ENCODE peak calls at places on chromosomes 3 and 15, in six cellular contexts. One of them, this sample, is unnamed.

GRCh38 chr3:52498134-52499054 is 3.3 kb downstream of the STAB1 start:
- DNase-seq in H1: no peak
- DNase-seq in IMR-90: peak; percentile 53
- DNase-seq in mesenchymal stem cell: no peak
- DNase-seq in trophoblast cell: no peak
- DNase-seq in neuronal stem cell: no peak
- DNase-seq in this sample: no peak

GRCh38 chr3:179015551-179016020 is 56.0 kb downstream of the ZMAT3 start:
- DNase-seq in H1: peak; percentile 23
- DNase-seq in neuronal stem cell: peak; percentile 68
- DNase-seq in trophoblast cell: peak; percentile 78
- DNase-seq in mesenchymal stem cell: peak; percentile 85
- DNase-seq in IMR-90: peak; percentile 83
- DNase-seq in this sample: no peak

GRCh38 chr3:48371651-48372376 is at the start of gene FBXW12:
- DNase-seq in trophoblast cell: no peak
- DNase-seq in IMR-90: no peak
- DNase-seq in H1: no peak
- DNase-seq in mesenchymal stem cell: no peak
- DNase-seq in neuronal stem cell: no peak
- DNase-seq in this sample: no peak

GRCh38 chr15:35393403-35393802 is 152.6 kb downstream of the DPH6 start:
- DNase-seq in mesenchymal stem cell: peak; percentile 21
- DNase-seq in trophoblast cell: no peak
- DNase-seq in H1: no peak
- DNase-seq in neuronal stem cell: no peak
- DNase-seq in IMR-90: no peak
- DNase-seq in this sample: no peak

GRCh38 chr3:170751083-170751893 is 118.7 kb downstream of the RPL22L1 start:
- DNase-seq in neuronal stem cell: no peak
- DNase-seq in mesenchymal stem cell: peak; percentile 92
- DNase-seq in IMR-90: peak; percentile 82
- DNase-seq in H1: no peak
- DNase-seq in trophoblast cell: no peak
- DNase-seq in this sample: no peak

GRCh38 chr3:130925628-130926027 is 31.7 kb downstream of the ATP2C1 start:
- DNase-seq in neuronal stem cell: no peak
- DNase-seq in IMR-90: no peak
- DNase-seq in H1: no peak
- DNase-seq in mesenchymal stem cell: no peak
- DNase-seq in trophoblast cell: no peak
- DNase-seq in this sample: no peak

GRCh38 chr3:127647171-127647884 is 18.3 kb downstream of the PODXL2 start:
- DNase-seq in neuronal stem cell: no peak
- DNase-seq in mesenchymal stem cell: no peak
- DNase-seq in IMR-90: no peak
- DNase-seq in trophoblast cell: no peak
- DNase-seq in H1: no peak
- DNase-seq in this sample: no peak

GRCh38 chr3:46090161-46090591 is 62.9 kb upstream of the XCR1 start:
- DNase-seq in H1: no peak
- DNase-seq in IMR-90: no peak
- DNase-seq in neuronal stem cell: no peak
- DNase-seq in trophoblast cell: peak; percentile 39
- DNase-seq in mesenchymal stem cell: peak; percentile 45
- DNase-seq in this sample: no peak

GRCh38 chr15:67433495-67434099 is 87.3 kb upstream of the C15orf61 start:
- DNase-seq in trophoblast cell: peak; percentile 40
- DNase-seq in H1: peak; percentile 7
- DNase-seq in neuronal stem cell: peak; percentile 37
- DNase-seq in mesenchymal stem cell: peak; percentile 62
- DNase-seq in IMR-90: peak; percentile 59
- DNase-seq in this sample: peak; percentile 56

GRCh38 chr15:59340325-59340724 is 32.3 kb downstream of the MYO1E start:
- DNase-seq in trophoblast cell: no peak
- DNase-seq in H1: no peak
- DNase-seq in mesenchymal stem cell: no peak
- DNase-seq in neuronal stem cell: no peak
- DNase-seq in IMR-90: peak; percentile 37
- DNase-seq in this sample: no peak

GRCh38 chr15:99185731-99186130 is 63.6 kb downstream of the TTC23 start:
- DNase-seq in IMR-90: no peak
- DNase-seq in mesenchymal stem cell: no peak
- DNase-seq in H1: no peak
- DNase-seq in neuronal stem cell: no peak
- DNase-seq in trophoblast cell: no peak
- DNase-seq in this sample: no peak

GRCh38 chr3:112782481-112782880 is 64.2 kb downstream of the CD200R1L start:
- DNase-seq in H1: no peak
- DNase-seq in neuronal stem cell: no peak
- DNase-seq in trophoblast cell: no peak
- DNase-seq in mesenchymal stem cell: no peak
- DNase-seq in IMR-90: no peak
- DNase-seq in this sample: no peak

GRCh38 chr15:80775340-80775739 is 3.8 kb upstream of the CEMIP start:
- DNase-seq in trophoblast cell: no peak
- DNase-seq in H1: no peak
- DNase-seq in neuronal stem cell: no peak
- DNase-seq in mesenchymal stem cell: no peak
- DNase-seq in IMR-90: no peak
- DNase-seq in this sample: no peak

GRCh38 chr3:47416041-47416440 is 35.2 kb downstream of the PTPN23 start:
- DNase-seq in IMR-90: no peak
- DNase-seq in trophoblast cell: no peak
- DNase-seq in neuronal stem cell: no peak
- DNase-seq in H1: no peak
- DNase-seq in mesenchymal stem cell: no peak
- DNase-seq in this sample: peak; percentile 89

GRCh38 chr3:14124223-14124614 is 451 bp downstream of the CHCHD4 start:
- DNase-seq in mesenchymal stem cell: peak; percentile 31
- DNase-seq in trophoblast cell: peak; percentile 19
- DNase-seq in neuronal stem cell: peak; percentile 9
- DNase-seq in H1: no peak
- DNase-seq in IMR-90: no peak
- DNase-seq in this sample: peak; percentile 57

GRCh38 chr3:142850395-142851023 is 38.4 kb downstream of the PCOLCE2 start:
- DNase-seq in neuronal stem cell: no peak
- DNase-seq in H1: no peak
- DNase-seq in IMR-90: peak; percentile 66
- DNase-seq in trophoblast cell: no peak
- DNase-seq in mesenchymal stem cell: peak; percentile 98
- DNase-seq in this sample: no peak

GRCh38 chr3:105513042-105513441 is 146.3 kb downstream of the ALCAM start:
- DNase-seq in trophoblast cell: no peak
- DNase-seq in IMR-90: peak; percentile 78
- DNase-seq in H1: no peak
- DNase-seq in mesenchymal stem cell: no peak
- DNase-seq in neuronal stem cell: no peak
- DNase-seq in this sample: no peak

GRCh38 chr3:127689266-127689860 is 16.6 kb downstream of the ABTB1 start:
- DNase-seq in trophoblast cell: no peak
- DNase-seq in neuronal stem cell: no peak
- DNase-seq in H1: no peak
- DNase-seq in mesenchymal stem cell: no peak
- DNase-seq in IMR-90: no peak
- DNase-seq in this sample: no peak

GRCh38 chr3:18382760-18383369 is 42.3 kb downstream of the SATB1 start:
- DNase-seq in mesenchymal stem cell: no peak
- DNase-seq in H1: no peak
- DNase-seq in trophoblast cell: no peak
- DNase-seq in neuronal stem cell: no peak
- DNase-seq in IMR-90: no peak
- DNase-seq in this sample: no peak

GRCh38 chr3:107668963-107669362 is 146.2 kb downstream of the BBX start:
- DNase-seq in H1: no peak
- DNase-seq in mesenchymal stem cell: no peak
- DNase-seq in neuronal stem cell: no peak
- DNase-seq in IMR-90: no peak
- DNase-seq in trophoblast cell: no peak
- DNase-seq in this sample: no peak
- H4K91ac ChIP-seq in H1: no peak overlapping the region
- H4K91ac ChIP-seq in mesenchymal stem cell: no peak overlapping the region
- H4K91ac ChIP-seq in neuronal stem cell: no peak overlapping the region
- H4K91ac ChIP-seq in IMR-90: no peak overlapping the region
- H4K91ac ChIP-seq in trophoblast cell: no peak overlapping the region
- H4K91ac ChIP-seq in this sample: no peak overlapping the region

DNA sequence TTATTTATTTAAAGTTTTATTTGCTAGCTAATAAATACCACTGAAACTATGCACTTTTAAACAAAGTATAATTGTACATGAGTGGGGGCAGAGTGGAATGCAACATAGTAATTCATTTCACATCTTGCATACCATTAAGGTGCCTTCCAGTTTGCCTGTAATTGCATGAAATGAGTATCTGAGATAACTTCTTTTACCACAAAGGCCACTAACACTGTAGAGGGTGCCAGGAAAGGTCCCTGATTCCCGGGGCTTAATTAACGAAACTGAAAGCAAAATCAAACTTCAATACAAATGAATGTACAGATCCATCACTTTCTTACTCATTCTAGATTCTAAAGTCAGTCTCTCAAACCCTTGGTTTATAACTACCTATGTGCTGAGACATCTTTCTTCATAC is 2.1 kb downstream of the CD47 start:
- DNase-seq in IMR-90: peak; percentile 16
- DNase-seq in neuronal stem cell: no peak
- DNase-seq in H1: no peak
- DNase-seq in mesenchymal stem cell: peak; percentile 41
- DNase-seq in trophoblast cell: no peak
- DNase-seq in this sample: no peak
- H4K91ac ChIP-seq in IMR-90: no peak overlapping the region
- H4K91ac ChIP-seq in neuronal stem cell: no peak overlapping the region
- H4K91ac ChIP-seq in H1: no peak overlapping the region
- H4K91ac ChIP-seq in mesenchymal stem cell: no peak overlapping the region
- H4K91ac ChIP-seq in trophoblast cell: no peak overlapping the region
- H4K91ac ChIP-seq in this sample: no peak overlapping the region

DNA sequence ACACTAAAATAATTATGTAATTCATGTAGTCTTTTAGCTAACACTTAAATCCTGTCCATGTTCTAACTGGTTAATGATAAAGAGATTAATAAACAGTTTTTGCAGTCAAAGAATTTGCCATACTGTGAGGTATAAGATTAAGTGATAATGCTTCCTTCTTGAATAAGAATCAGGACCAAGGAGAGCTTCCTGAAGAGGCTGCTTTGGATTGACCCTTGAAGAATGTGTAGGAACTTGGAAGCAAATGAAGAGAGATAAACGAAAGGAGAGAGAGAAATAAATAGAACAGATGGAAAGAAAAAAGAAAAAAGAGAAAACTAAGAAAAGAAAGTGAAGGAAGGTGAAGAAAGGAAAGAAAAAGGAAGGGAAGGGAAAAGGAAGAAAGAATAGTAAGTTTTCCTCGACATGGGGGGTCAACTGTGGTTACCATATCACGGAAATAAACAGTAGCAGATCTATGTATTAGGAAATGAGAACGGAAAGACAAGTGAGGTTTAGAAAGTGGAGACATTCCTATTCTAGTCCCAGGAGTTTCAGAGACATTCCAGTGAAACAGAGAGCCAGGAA is 539.8 kb downstream of the FGF12 start:
- DNase-seq in H1: no peak
- DNase-seq in trophoblast cell: no peak
- DNase-seq in mesenchymal stem cell: no peak
- DNase-seq in IMR-90: no peak
- DNase-seq in neuronal stem cell: no peak
- DNase-seq in this sample: no peak
- H4K91ac ChIP-seq in H1: no peak overlapping the region
- H4K91ac ChIP-seq in trophoblast cell: no peak overlapping the region
- H4K91ac ChIP-seq in mesenchymal stem cell: no peak overlapping the region
- H4K91ac ChIP-seq in IMR-90: no peak overlapping the region
- H4K91ac ChIP-seq in neuronal stem cell: no peak overlapping the region
- H4K91ac ChIP-seq in this sample: no peak overlapping the region

GRCh38 chr3:187336322-187336721 is 31.9 kb upstream of the RTP4 start:
- DNase-seq in IMR-90: no peak
- DNase-seq in trophoblast cell: no peak
- DNase-seq in mesenchymal stem cell: no peak
- DNase-seq in neuronal stem cell: no peak
- DNase-seq in H1: no peak
- DNase-seq in this sample: no peak
- H4K91ac ChIP-seq in IMR-90: no peak overlapping the region
- H4K91ac ChIP-seq in trophoblast cell: no peak overlapping the region
- H4K91ac ChIP-seq in mesenchymal stem cell: no peak overlapping the region
- H4K91ac ChIP-seq in neuronal stem cell: no peak overlapping the region
- H4K91ac ChIP-seq in H1: no peak overlapping the region
- H4K91ac ChIP-seq in this sample: no peak overlapping the region

DNA sequence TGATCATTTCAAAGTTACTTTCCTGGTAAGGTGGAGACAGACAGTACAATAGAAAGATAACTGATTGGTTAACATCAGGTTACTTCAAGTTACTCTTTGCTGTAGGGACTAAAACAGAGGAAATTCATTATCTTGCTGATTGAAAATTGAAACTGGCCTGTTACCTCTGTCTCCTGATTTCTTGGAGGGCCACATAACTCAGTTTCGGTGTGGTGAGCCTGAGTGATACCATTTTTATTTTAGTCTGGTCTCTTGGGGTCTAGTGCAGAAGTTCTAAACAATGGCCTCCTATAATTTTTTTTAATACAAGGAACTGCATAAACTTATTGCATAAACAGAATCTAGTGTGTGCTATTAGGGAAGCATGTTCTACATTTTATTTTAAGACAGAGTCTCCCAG is 1.2 kb upstream of the ICE2 start:
- DNase-seq in trophoblast cell: no peak
- DNase-seq in neuronal stem cell: no peak
- DNase-seq in mesenchymal stem cell: no peak
- DNase-seq in IMR-90: no peak
- DNase-seq in H1: no peak
- DNase-seq in this sample: no peak
- H4K91ac ChIP-seq in trophoblast cell: no peak overlapping the region
- H4K91ac ChIP-seq in neuronal stem cell: no peak overlapping the region
- H4K91ac ChIP-seq in mesenchymal stem cell: no peak overlapping the region
- H4K91ac ChIP-seq in IMR-90: no peak overlapping the region
- H4K91ac ChIP-seq in H1: no peak overlapping the region
- H4K91ac ChIP-seq in this sample: no peak overlapping the region

DNA sequence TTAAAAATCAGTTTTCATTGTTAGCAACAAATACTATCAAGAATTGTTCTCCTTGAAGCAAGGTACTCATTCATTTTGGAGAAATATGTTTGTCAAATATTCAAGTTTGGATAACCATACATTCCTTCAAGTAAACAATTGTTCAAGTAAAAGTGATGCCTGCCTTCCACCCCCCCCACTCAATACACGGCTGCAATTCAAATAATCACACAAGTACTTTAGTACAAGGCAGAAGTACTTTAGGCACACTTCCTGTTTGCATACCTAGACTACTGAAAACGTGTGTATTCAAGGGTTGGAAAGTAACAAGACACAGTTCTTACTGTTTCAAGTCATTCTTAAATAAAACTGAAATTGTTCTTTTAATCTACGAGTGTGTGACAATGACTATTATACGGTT is 45.4 kb downstream of the TJP1 start:
- DNase-seq in neuronal stem cell: no peak
- DNase-seq in H1: no peak
- DNase-seq in IMR-90: no peak
- DNase-seq in mesenchymal stem cell: peak; percentile 6
- DNase-seq in trophoblast cell: no peak
- DNase-seq in this sample: no peak
- H4K91ac ChIP-seq in neuronal stem cell: no peak overlapping the region
- H4K91ac ChIP-seq in H1: no peak overlapping the region
- H4K91ac ChIP-seq in IMR-90: no peak overlapping the region
- H4K91ac ChIP-seq in mesenchymal stem cell: no peak overlapping the region
- H4K91ac ChIP-seq in trophoblast cell: no peak overlapping the region
- H4K91ac ChIP-seq in this sample: no peak overlapping the region